ENCODE peak calls at places on chromosomes 2 and 18, in five cellular contexts. K is activated CD4-positive, CD25-positive, alpha-beta regulatory T cell; G is vagina; Q is GM06990; B is SK-MEL-5. J is an unnamed sample.

GRCh38 chr2:147538088-147538487 is 306.7 kb upstream of the ACVR2A start:
- DNase-seq in B (no peak), K (no peak), G (no peak), Q (no peak), J (no peak)

GRCh38 chr2:170005702-170006101 is 172.2 kb upstream of the MYO3B start:
- DNase-seq in K (no peak), Q (no peak), B (peak; percentile 47), G (no peak), J (no peak)

GRCh38 chr2:100502782-100503181 is 32.5 kb downstream of the NMS start:
- DNase-seq in Q (no peak), B (no peak), G (no peak), K (no peak), J (no peak)

GRCh38 chr2:123040506-123040905 is 984.6 kb upstream of the CNTNAP5 start:
- DNase-seq in Q (no peak), K (no peak), B (no peak), G (no peak), J (no peak)

GRCh38 chr2:134218928-134219707 is 34.8 kb upstream of the MGAT5 start:
- DNase-seq in K (peak; percentile 20), B (peak; percentile 62), Q (peak; percentile 71), G (no peak), J (no peak)

GRCh38 chr18:36692331-36692730 is 136.5 kb downstream of the TPGS2 start:
- DNase-seq in Q (no peak), K (no peak), B (peak; percentile 64), G (no peak), J (no peak)

GRCh38 chr2:169221745-169222369 is 140.5 kb downstream of the LRP2 start:
- DNase-seq in G (no peak), B (peak; percentile 57), K (no peak), Q (no peak), J (no peak)

GRCh38 chr2:239326831-239327535 is 73.8 kb downstream of the HDAC4 start:
- DNase-seq in B (no peak), K (peak; percentile 52), G (peak; percentile 71), Q (peak; percentile 75), J (peak; percentile 64)

GRCh38 chr2:172137943-172138342 is 35.2 kb upstream of the DLX2 start:
- DNase-seq in G (no peak), K (no peak), Q (no peak), B (no peak), J (no peak)

GRCh38 chr18:8507361-8507760 is 101.9 kb upstream of the RAB12 start:
- DNase-seq in K (no peak), Q (no peak), B (peak; percentile 51), G (no peak), J (no peak)

GRCh38 chr2:228507870-228508269 is 326.4 kb upstream of the SPHKAP start:
- DNase-seq in G (no peak), K (no peak), B (no peak), Q (no peak), J (no peak)